ENCODE peak calls at places on chromosome 7, in eight cellular contexts. E is stimulated activated CD4-positive, alpha-beta T cell treated with anti-CD3 and anti-CD28 coated beads, Interleukin-12 subunit alpha, Interleukin-12 subunit beta, amount 100 ng/mL, for 4 hours; G is ELR; I is osteocyte; V is mucosa of gallbladder; A is endothelial cell; Q is anterior cingulate cortex; R is naive B cell. D is an unnamed sample.

GRCh38 chr7:142628945-142629344 is 120.3 kb upstream of the PRSS1 start:
- DNase-seq in E (no peak), G (no peak), I (no peak), V (no peak), A (no peak), Q (no peak), R (no peak), D (no peak)

GRCh38 chr7:23254051-23254681 is 7.6 kb downstream of the GPNMB start:
- DNase-seq in E (no peak), G (no peak), I (no peak), V (no peak), A (no peak), Q (no peak), R (no peak), D (no peak)

GRCh38 chr7:137618748-137619147 is 228.0 kb downstream of the DGKI start:
- DNase-seq in E (no peak), G (no peak), I (no peak), V (no peak), A (no peak), Q (no peak), R (no peak), D (no peak)

GRCh38 chr7:118158766-118159165 is 25.2 kb upstream of the LSM8 start:
- DNase-seq in E (no peak), G (peak), I (no peak), V (no peak), A (no peak), Q (no peak), R (no peak), D (no peak)

GRCh38 chr7:127525866-127526456 is 59.4 kb downstream of the GCC1 start:
- DNase-seq in E (no peak), G (no peak), I (no peak), V (no peak), A (no peak), Q (no peak), R (no peak), D (no peak)

GRCh38 chr7:55549457-55549856 is 22.8 kb downstream of the VOPP1 start:
- DNase-seq in E (no peak), G (no peak), I (no peak), V (no peak), A (no peak), Q (no peak), R (no peak), D (no peak)

GRCh38 chr7:18685961-18686360 is 190.4 kb downstream of the HDAC9 start:
- DNase-seq in E (no peak), G (peak), I (no peak), V (no peak), A (no peak), Q (no peak), R (no peak), D (no peak)

GRCh38 chr7:128351296-128352123 is 7.8 kb upstream of the RBM28 start:
- DNase-seq in E (peak), G (no peak), I (peak), V (no peak), A (no peak), Q (no peak), R (no peak), D (no peak)

GRCh38 chr7:768881-769504 is 41.9 kb upstream of the PRKAR1B start:
- DNase-seq in E (no peak), G (no peak), I (no peak), V (peak), A (no peak), Q (no peak), R (no peak), D (no peak)

GRCh38 chr7:15007507-15007906 is 105.0 kb upstream of the DGKB start:
- DNase-seq in E (no peak), G (peak), I (no peak), V (no peak), A (peak), Q (no peak), R (no peak), D (no peak)

GRCh38 chr7:98165827-98166667 is 45.2 kb upstream of the BHLHA15 start:
- DNase-seq in E (peak), G (peak), I (no peak), V (peak), A (peak), Q (peak), R (peak), D (no peak)

D was measured in 8988T.